ENCODE peak calls at places on chromosome 22, in eight cellular contexts. F, I, C, W, K, D, Y and H are unnamed samples.

GRCh38 chr22:28802595-28803087 is 2.3 kb upstream of the XBP1 start:
- DNase-seq in F (no peak), I (no peak), C (no peak), W (no peak), K (no peak), D (no peak), Y (no peak), H (no peak)

GRCh38 chr22:42069801-42070516 is 653 bp downstream of the NAGA start:
- DNase-seq in F (no peak), I (no peak), C (peak; percentile 42), W (no peak), K (no peak), D (no peak), Y (no peak), H (no peak)

GRCh38 chr22:31105282-31105929 is 2.0 kb downstream of the SELENOM start:
- DNase-seq in F (no peak), I (no peak), C (no peak), W (no peak), K (no peak), D (no peak), Y (no peak), H (no peak)

GRCh38 chr22:30861688-30862552 is 106.7 kb downstream of the MORC2 start:
- DNase-seq in F (peak; percentile 9), I (no peak), C (no peak), W (no peak), K (peak; percentile 58), D (peak; percentile 6), Y (no peak), H (peak; percentile 78)

GRCh38 chr22:49780281-49780991 is 47.2 kb downstream of the BRD1 start:
- DNase-seq in F (no peak), I (peak; percentile 17), C (no peak), W (no peak), K (no peak), D (no peak), Y (no peak), H (no peak)

GRCh38 chr22:29799217-29799680 is 32.1 kb downstream of the UQCR10 start:
- DNase-seq in F (peak; percentile 95), I (peak; percentile 97), C (peak; percentile 95), W (peak; percentile 51), K (peak; percentile 96), D (peak; percentile 55), Y (no peak), H (no peak)

GRCh38 chr22:19902245-19902699 is 39.3 kb upstream of the COMT start:
- DNase-seq in F (no peak), I (no peak), C (no peak), W (no peak), K (no peak), D (no peak), Y (no peak), H (no peak)

GRCh38 chr22:46993626-46994025 is 231.2 kb downstream of the TBC1D22A start:
- DNase-seq in F (peak; percentile 81), I (no peak), C (no peak), W (no peak), K (no peak), D (no peak), Y (no peak), H (no peak)

GRCh38 chr22:28714043-28714442 is 27.6 kb downstream of the CHEK2 start:
- DNase-seq in F (no peak), I (no peak), C (no peak), W (no peak), K (no peak), D (no peak), Y (no peak), H (no peak)

GRCh38 chr22:41929158-41929896 is 2.7 kb upstream of the TNFRSF13C start:
- DNase-seq in F (no peak), I (no peak), C (no peak), W (no peak), K (no peak), D (no peak), Y (no peak), H (no peak)

GRCh38 chr22:47176573-47177333 is 414.3 kb downstream of the TBC1D22A start:
- DNase-seq in F (no peak), I (no peak), C (peak; percentile 32), W (no peak), K (peak; percentile 54), D (peak; percentile 9), Y (no peak), H (peak; percentile 83)

GRCh38 chr22:48664586-48664985 is 1163.1 kb downstream of the BRD1 start:
- DNase-seq in F (no peak), I (no peak), C (no peak), W (no peak), K (no peak), D (no peak), Y (no peak), H (no peak)

GRCh38 chr22:48662476-48663150 is 1165.1 kb downstream of the BRD1 start:
- DNase-seq in F (no peak), I (no peak), C (no peak), W (no peak), K (no peak), D (no peak), Y (no peak), H (no peak)

GRCh38 chr22:48661984-48662383 is 1165.7 kb downstream of the BRD1 start:
- DNase-seq in F (no peak), I (no peak), C (no peak), W (no peak), K (no peak), D (no peak), Y (no peak), H (no peak)

GRCh38 chr22:48665286-48666010 is 1162.2 kb downstream of the BRD1 start:
- DNase-seq in F (no peak), I (no peak), C (no peak), W (no peak), K (no peak), D (no peak), Y (no peak), H (no peak)

DNA sequence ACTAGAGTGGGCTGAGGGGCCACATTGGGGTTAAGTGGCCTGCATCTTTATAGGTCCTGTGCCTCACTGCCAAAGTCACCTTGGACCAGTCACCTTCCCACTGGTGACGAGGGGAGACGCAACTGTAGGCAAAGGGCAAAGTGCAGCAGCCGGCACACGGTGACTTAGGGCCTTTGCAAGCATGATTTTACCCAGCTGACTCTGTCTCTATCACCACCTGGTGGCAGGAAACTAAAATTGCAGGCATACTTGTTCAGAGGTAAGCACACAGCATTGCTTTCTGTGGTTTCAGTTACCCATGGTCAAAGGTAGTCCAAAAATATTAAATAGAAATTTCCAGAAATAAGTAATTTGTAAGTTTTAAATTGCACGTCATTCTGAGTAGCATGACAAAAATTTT is 1164.4 kb downstream of the BRD1 start:
- DNase-seq in F (no peak), I (peak; percentile 0), C (no peak), W (no peak), K (no peak), D (no peak), Y (no peak), H (no peak)
- TF ChIP-seq CTCF in F (no peak), I (peak; percentile 29), C (peak; percentile 13), W (no peak), K (no peak), D (no peak), Y (peak; percentile 38), H (peak; percentile 49)

DNA sequence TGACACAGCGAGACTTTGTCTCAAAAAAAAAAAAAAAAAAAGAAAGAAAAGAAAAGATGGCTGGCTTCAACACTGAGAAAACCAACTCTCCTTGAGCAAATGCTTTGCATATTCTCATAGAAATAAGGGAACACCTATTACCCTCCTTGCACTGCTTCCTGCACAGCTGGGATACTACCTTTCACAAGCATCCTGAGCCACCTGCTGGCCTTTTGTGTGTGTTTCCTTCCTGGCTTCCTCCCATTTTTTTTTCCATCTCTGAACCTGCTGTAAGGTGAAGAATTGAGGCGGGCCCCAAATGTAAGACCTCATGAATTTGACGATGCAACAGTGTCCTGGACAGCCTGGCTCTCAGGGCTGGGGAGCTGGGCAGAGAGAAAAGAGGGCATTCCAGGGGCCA is 1.9 kb upstream of the RFPL3 start:
- DNase-seq in F (no peak), I (no peak), C (no peak), W (no peak), K (no peak), D (no peak), Y (no peak), H (no peak)
- TF ChIP-seq CTCF in F (no peak), I (no peak), C (no peak), W (no peak), K (no peak), D (no peak), Y (peak; percentile 62), H (no peak)

DNA sequence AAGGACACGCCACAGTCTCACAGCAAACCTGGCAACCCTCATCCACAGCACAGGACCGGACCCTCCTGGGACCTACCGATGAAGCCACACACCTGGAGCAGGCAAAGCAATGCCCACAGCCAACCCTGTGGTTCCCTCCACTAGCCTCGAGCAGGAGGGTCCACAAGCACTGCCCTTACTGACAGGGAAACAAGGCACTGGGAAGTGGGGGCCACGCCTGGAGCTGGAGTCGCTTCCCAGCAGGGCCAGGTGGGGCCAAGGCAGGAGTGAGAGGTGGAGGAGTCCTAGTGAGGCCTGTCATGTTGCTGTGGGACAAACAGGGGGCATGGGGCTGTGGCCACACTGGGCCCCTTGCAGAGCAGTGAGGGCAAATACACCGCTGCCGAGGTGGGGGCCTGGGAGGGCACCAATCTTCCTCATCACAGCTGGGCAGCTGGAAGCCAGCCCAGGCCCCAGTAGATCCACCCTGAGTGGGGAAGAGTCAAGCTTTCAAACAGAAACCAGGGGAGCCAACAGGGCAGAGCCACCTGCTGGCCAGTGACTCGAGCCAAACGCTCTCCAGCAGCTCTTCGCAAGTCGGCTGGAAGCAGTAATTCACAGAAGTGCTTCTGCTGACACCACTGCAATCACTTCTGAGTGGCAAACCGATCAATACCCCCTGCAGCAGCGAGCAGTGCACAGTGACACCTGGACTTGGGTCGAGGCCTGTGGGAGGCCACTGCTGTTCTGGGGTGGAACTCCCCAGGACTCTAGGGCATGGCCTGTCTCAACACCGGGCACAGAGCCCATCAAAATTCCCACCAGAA is 13.7 kb downstream of the SULT4A1 start:
- DNase-seq in F (no peak), I (peak; percentile 36), C (peak; percentile 61), W (no peak), K (peak; percentile 55), D (peak; percentile 4), Y (no peak), H (no peak)
- TF ChIP-seq CTCF in F (no peak), I (peak; percentile 50), C (peak; percentile 40), W (no peak), K (no peak), D (no peak), Y (peak; percentile 78), H (peak; percentile 31)

GRCh38 chr22:45263790-45264269 is 20.9 kb upstream of the UPK3A start:
- DNase-seq in F (peak; percentile 78), I (peak; percentile 87), C (peak; percentile 89), W (no peak), K (peak; percentile 86), D (peak; percentile 61), Y (no peak), H (no peak)
- TF ChIP-seq CTCF in F (peak; percentile 66), I (peak; percentile 87), C (peak; percentile 83), W (peak; percentile 74), K (peak; percentile 71), D (peak; percentile 64), Y (peak; percentile 61), H (peak; percentile 82)